ENCODE peak calls at places on chromosome 10, in nine cellular contexts. One of them, this sample, is unnamed.

GRCh38 chr10:73338801-73339368 is 19.8 kb downstream of the CFAP70 start:
- DNase-seq in testis: no peak
- DNase-seq in H9: no peak
- DNase-seq in CD8-positive, alpha-beta memory T cell: no peak
- DNase-seq in uterus: no peak
- DNase-seq in body of pancreas: no peak
- DNase-seq in A549: no peak
- DNase-seq in fibroblast of lung: no peak
- DNase-seq in neuronal stem cell: no peak
- DNase-seq in this sample: no peak

GRCh38 chr10:34697366-34698247 is 117.5 kb downstream of the PARD3 start:
- DNase-seq in testis: no peak
- DNase-seq in H9: no peak
- DNase-seq in CD8-positive, alpha-beta memory T cell: no peak
- DNase-seq in uterus: no peak
- DNase-seq in body of pancreas: no peak
- DNase-seq in A549: no peak
- DNase-seq in fibroblast of lung: peak; percentile 43
- DNase-seq in neuronal stem cell: no peak
- DNase-seq in this sample: no peak

GRCh38 chr10:7111574-7111973 is 299.3 kb downstream of the SFMBT2 start:
- DNase-seq in testis: no peak
- DNase-seq in H9: no peak
- DNase-seq in CD8-positive, alpha-beta memory T cell: no peak
- DNase-seq in uterus: no peak
- DNase-seq in body of pancreas: no peak
- DNase-seq in A549: no peak
- DNase-seq in fibroblast of lung: peak; percentile 76
- DNase-seq in neuronal stem cell: no peak
- DNase-seq in this sample: peak; percentile 33

GRCh38 chr10:28839600-28840007 is 162.3 kb downstream of the BAMBI start:
- DNase-seq in testis: peak; percentile 65
- DNase-seq in H9: no peak
- DNase-seq in CD8-positive, alpha-beta memory T cell: no peak
- DNase-seq in uterus: peak; percentile 77
- DNase-seq in body of pancreas: peak; percentile 17
- DNase-seq in A549: no peak
- DNase-seq in fibroblast of lung: peak; percentile 84
- DNase-seq in neuronal stem cell: no peak
- DNase-seq in this sample: no peak

GRCh38 chr10:48607356-48608278 is 2.7 kb upstream of the ARHGAP22 start:
- DNase-seq in testis: no peak
- DNase-seq in H9: no peak
- DNase-seq in CD8-positive, alpha-beta memory T cell: no peak
- DNase-seq in uterus: no peak
- DNase-seq in body of pancreas: no peak
- DNase-seq in A549: no peak
- DNase-seq in fibroblast of lung: no peak
- DNase-seq in neuronal stem cell: no peak
- DNase-seq in this sample: no peak

GRCh38 chr10:21481407-21481806 is 44.1 kb downstream of the SKIDA1 start:
- DNase-seq in testis: no peak
- DNase-seq in H9: no peak
- DNase-seq in CD8-positive, alpha-beta memory T cell: no peak
- DNase-seq in uterus: no peak
- DNase-seq in body of pancreas: no peak
- DNase-seq in A549: no peak
- DNase-seq in fibroblast of lung: no peak
- DNase-seq in neuronal stem cell: no peak
- DNase-seq in this sample: no peak

GRCh38 chr10:80468002-80468401 is 13.9 kb downstream of the TSPAN14 start:
- DNase-seq in testis: peak; percentile 67
- DNase-seq in H9: peak; percentile 90
- DNase-seq in CD8-positive, alpha-beta memory T cell: peak; percentile 39
- DNase-seq in uterus: peak; percentile 76
- DNase-seq in body of pancreas: peak; percentile 42
- DNase-seq in A549: no peak
- DNase-seq in fibroblast of lung: no peak
- DNase-seq in neuronal stem cell: no peak
- DNase-seq in this sample: no peak

GRCh38 chr10:94131885-94132284 is 138.2 kb downstream of the PLCE1 start:
- DNase-seq in testis: no peak
- DNase-seq in H9: no peak
- DNase-seq in CD8-positive, alpha-beta memory T cell: no peak
- DNase-seq in uterus: no peak
- DNase-seq in body of pancreas: no peak
- DNase-seq in A549: no peak
- DNase-seq in fibroblast of lung: peak; percentile 74
- DNase-seq in neuronal stem cell: no peak
- DNase-seq in this sample: no peak

GRCh38 chr10:87575851-87576250 is 71.2 kb downstream of the MINPP1 start:
- DNase-seq in testis: no peak
- DNase-seq in H9: no peak
- DNase-seq in CD8-positive, alpha-beta memory T cell: no peak
- DNase-seq in uterus: no peak
- DNase-seq in body of pancreas: no peak
- DNase-seq in A549: no peak
- DNase-seq in fibroblast of lung: no peak
- DNase-seq in neuronal stem cell: no peak
- DNase-seq in this sample: no peak

DNA sequence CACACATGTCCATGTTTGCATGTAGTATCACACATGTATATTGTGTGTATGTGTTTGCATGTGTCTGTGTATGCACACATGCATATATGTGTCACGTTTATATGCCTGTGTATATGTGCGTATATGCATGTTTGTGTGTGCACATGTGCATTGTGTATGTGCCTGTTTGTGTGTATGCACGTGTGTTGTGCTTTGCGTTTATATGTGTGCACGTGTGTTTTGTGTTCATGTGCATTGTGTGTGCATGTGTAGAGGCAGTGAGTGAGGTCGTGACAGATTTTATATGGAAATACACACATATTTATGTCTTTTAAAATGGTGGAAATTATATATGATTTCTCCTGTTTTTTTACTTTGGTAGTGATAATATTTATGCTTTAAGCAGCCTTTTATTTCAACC is 41.2 kb downstream of the ADARB2 start:
- DNase-seq in testis: no peak
- DNase-seq in H9: no peak
- DNase-seq in CD8-positive, alpha-beta memory T cell: no peak
- DNase-seq in uterus: no peak
- DNase-seq in body of pancreas: no peak
- DNase-seq in A549: no peak
- DNase-seq in fibroblast of lung: no peak
- DNase-seq in neuronal stem cell: no peak
- DNase-seq in this sample: no peak
- H3K27ac ChIP-seq in testis: no peak overlapping the region
- H3K27ac ChIP-seq in H9: no peak overlapping the region
- H3K27ac ChIP-seq in CD8-positive, alpha-beta memory T cell: no peak overlapping the region
- H3K27ac ChIP-seq in uterus: no peak overlapping the region
- H3K27ac ChIP-seq in body of pancreas: no peak overlapping the region
- H3K27ac ChIP-seq in A549: no peak overlapping the region
- H3K27ac ChIP-seq in fibroblast of lung: no peak overlapping the region
- H3K27ac ChIP-seq in neuronal stem cell: no peak overlapping the region
- H3K27ac ChIP-seq in this sample: no peak overlapping the region

DNA sequence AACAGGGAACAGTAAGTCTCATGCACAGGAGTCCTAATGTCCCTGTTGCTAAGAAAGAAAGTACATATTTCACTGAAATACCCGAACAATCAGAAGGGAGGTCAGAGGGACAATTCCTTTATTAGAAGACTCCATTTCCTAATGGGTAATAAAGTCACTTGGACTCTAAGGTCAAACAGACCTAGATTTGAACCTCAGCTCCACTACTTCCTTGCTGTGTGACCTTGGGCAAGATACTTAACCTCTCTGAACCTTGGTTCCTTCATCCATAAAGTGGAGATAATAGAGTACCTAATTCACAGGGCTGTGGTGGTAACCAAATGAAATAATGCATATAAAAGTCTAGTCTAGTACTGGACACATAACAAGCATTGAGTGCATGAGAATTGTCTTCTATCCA is 29.2 kb upstream of the HABP2 start:
- DNase-seq in testis: no peak
- DNase-seq in H9: no peak
- DNase-seq in CD8-positive, alpha-beta memory T cell: no peak
- DNase-seq in uterus: no peak
- DNase-seq in body of pancreas: no peak
- DNase-seq in A549: no peak
- DNase-seq in fibroblast of lung: no peak
- DNase-seq in neuronal stem cell: no peak
- DNase-seq in this sample: no peak
- H3K9me3 ChIP-seq in testis: no peaks in the 10 kb centered on the region
- H3K9me3 ChIP-seq in H9: no peaks in the 10 kb centered on the region
- H3K9me3 ChIP-seq in CD8-positive, alpha-beta memory T cell: no peaks in the 10 kb centered on the region
- H3K9me3 ChIP-seq in uterus: no peaks in the 10 kb centered on the region
- H3K9me3 ChIP-seq in body of pancreas: no peaks in the 10 kb centered on the region
- H3K9me3 ChIP-seq in A549: no peaks in the 10 kb centered on the region
- H3K9me3 ChIP-seq in fibroblast of lung: no peaks in the 10 kb centered on the region
- H3K9me3 ChIP-seq in neuronal stem cell: peaks cover 2% of the 10 kb centered on the region
- H3K9me3 ChIP-seq in this sample: no peaks in the 10 kb centered on the region

GRCh38 chr10:119291223-119291900 is 84.0 kb downstream of the GRK5 start:
- DNase-seq in testis: no peak
- DNase-seq in H9: no peak
- DNase-seq in CD8-positive, alpha-beta memory T cell: no peak
- DNase-seq in uterus: no peak
- DNase-seq in body of pancreas: no peak
- DNase-seq in A549: no peak
- DNase-seq in fibroblast of lung: no peak
- DNase-seq in neuronal stem cell: no peak
- DNase-seq in this sample: no peak

GRCh38 chr10:119290301-119291036 is 83.1 kb downstream of the GRK5 start:
- DNase-seq in testis: no peak
- DNase-seq in H9: no peak
- DNase-seq in CD8-positive, alpha-beta memory T cell: no peak
- DNase-seq in uterus: no peak
- DNase-seq in body of pancreas: no peak
- DNase-seq in A549: no peak
- DNase-seq in fibroblast of lung: no peak
- DNase-seq in neuronal stem cell: no peak
- DNase-seq in this sample: no peak

GRCh38 chr10:119287613-119287991 is 80.2 kb downstream of the GRK5 start:
- DNase-seq in testis: no peak
- DNase-seq in H9: no peak
- DNase-seq in CD8-positive, alpha-beta memory T cell: no peak
- DNase-seq in uterus: no peak
- DNase-seq in body of pancreas: no peak
- DNase-seq in A549: no peak
- DNase-seq in fibroblast of lung: no peak
- DNase-seq in neuronal stem cell: no peak
- DNase-seq in this sample: no peak

GRCh38 chr10:119288574-119289001 is 81.2 kb downstream of the GRK5 start:
- DNase-seq in testis: no peak
- DNase-seq in H9: no peak
- DNase-seq in CD8-positive, alpha-beta memory T cell: no peak
- DNase-seq in uterus: no peak
- DNase-seq in body of pancreas: no peak
- DNase-seq in A549: no peak
- DNase-seq in fibroblast of lung: no peak
- DNase-seq in neuronal stem cell: no peak
- DNase-seq in this sample: no peak

DNA sequence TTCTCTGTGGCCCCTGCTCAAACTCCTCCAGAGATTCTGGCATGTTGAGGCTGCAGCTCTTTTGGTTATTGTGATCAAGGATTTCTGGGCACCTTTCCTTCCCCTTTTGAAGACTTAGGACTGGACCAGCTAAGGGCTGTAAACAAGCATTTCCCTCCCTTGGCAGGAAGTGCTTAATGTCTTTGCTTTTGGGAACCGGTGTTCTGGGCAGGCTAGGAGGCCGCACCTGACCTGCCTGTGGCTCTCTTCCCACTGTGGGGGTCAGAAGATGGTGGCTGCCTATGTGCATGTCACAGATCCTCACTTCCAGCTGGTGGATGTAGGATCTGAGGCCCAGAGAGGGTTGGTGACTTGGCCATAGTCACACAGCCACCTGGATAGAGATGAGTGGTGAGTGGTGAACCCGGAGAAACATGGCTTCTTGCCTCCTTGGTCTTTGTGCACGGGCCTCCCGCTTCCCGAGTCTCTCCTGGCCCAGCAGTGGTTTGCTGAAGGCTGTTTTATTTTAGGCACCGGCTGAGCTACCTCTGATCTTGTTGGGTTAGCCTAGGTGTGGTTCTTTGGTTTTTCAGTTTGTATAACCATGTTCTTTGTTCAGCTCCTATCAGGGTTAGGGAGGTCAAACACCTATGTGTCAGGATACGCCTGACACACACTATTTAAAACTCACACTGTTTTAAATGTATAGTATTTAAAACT is 82.0 kb downstream of the GRK5 start:
- DNase-seq in testis: peak; percentile 29
- DNase-seq in H9: no peak
- DNase-seq in CD8-positive, alpha-beta memory T cell: no peak
- DNase-seq in uterus: no peak
- DNase-seq in body of pancreas: no peak
- DNase-seq in A549: no peak
- DNase-seq in fibroblast of lung: no peak
- DNase-seq in neuronal stem cell: no peak
- DNase-seq in this sample: no peak
- H3K27ac ChIP-seq in testis: peak overlapping the region; percentile 59
- H3K27ac ChIP-seq in H9: no peak overlapping the region
- H3K27ac ChIP-seq in CD8-positive, alpha-beta memory T cell: no peak overlapping the region
- H3K27ac ChIP-seq in uterus: peak overlapping the region; percentile 14
- H3K27ac ChIP-seq in body of pancreas: no peak overlapping the region
- H3K27ac ChIP-seq in A549: peak overlapping the region; percentile 5
- H3K27ac ChIP-seq in fibroblast of lung: peak overlapping the region; percentile 23
- H3K27ac ChIP-seq in neuronal stem cell: no peak overlapping the region
- H3K27ac ChIP-seq in this sample: no peak overlapping the region

GRCh38 chr10:38119038-38119437 is 24.9 kb downstream of the ZNF37A start:
- DNase-seq in testis: no peak
- DNase-seq in H9: no peak
- DNase-seq in CD8-positive, alpha-beta memory T cell: no peak
- DNase-seq in uterus: no peak
- DNase-seq in body of pancreas: no peak
- DNase-seq in A549: no peak
- DNase-seq in fibroblast of lung: no peak
- DNase-seq in neuronal stem cell: no peak
- DNase-seq in this sample: no peak

GRCh38 chr10:38118072-38118807 is 24.1 kb downstream of the ZNF37A start:
- DNase-seq in testis: no peak
- DNase-seq in H9: no peak
- DNase-seq in CD8-positive, alpha-beta memory T cell: no peak
- DNase-seq in uterus: no peak
- DNase-seq in body of pancreas: no peak
- DNase-seq in A549: no peak
- DNase-seq in fibroblast of lung: peak; percentile 30
- DNase-seq in neuronal stem cell: no peak
- DNase-seq in this sample: no peak
- H3K9me3 ChIP-seq in testis: no peaks in the 10 kb centered on the region
- H3K9me3 ChIP-seq in H9: peaks cover 88% of the 10 kb centered on the region
- H3K9me3 ChIP-seq in CD8-positive, alpha-beta memory T cell: peaks cover 84% of the 10 kb centered on the region
- H3K9me3 ChIP-seq in uterus: peaks cover 99% of the 10 kb centered on the region
- H3K9me3 ChIP-seq in body of pancreas: peaks cover 10% of the 10 kb centered on the region
- H3K9me3 ChIP-seq in A549: peaks cover 99% of the 10 kb centered on the region
- H3K9me3 ChIP-seq in fibroblast of lung: peaks cover 5% of the 10 kb centered on the region
- H3K9me3 ChIP-seq in neuronal stem cell: peaks cover 37% of the 10 kb centered on the region
- H3K9me3 ChIP-seq in this sample: peaks cover 48% of the 10 kb centered on the region

This sample was measured in AG04450.